ENCODE peak calls at places on chromosomes 3 and 15, in five cellular contexts. Q is naive B cell; D is stimulated activated CD4-positive, alpha-beta T cell treated with anti-CD3 and anti-CD28 coated beads, Interleukin-2, amount 100 ng/mL, for 24 hours; S is stomach; E is activated CD8-positive, alpha-beta memory T cell treated with anti-CD3 and anti-CD28 coated beads for 48 hours. N is an unnamed sample.

GRCh38 chr15:91710072-91710471 is 143.4 kb upstream of the SLCO3A1 start:
- DNase-seq in Q (no peak), S (no peak), D (no peak), E (no peak), N (no peak)

GRCh38 chr15:98649621-98649995 is 1.3 kb downstream of the IGF1R start:
- DNase-seq in D (peak), E (no peak), Q (peak), S (peak), N (no peak)

GRCh38 chr3:178419078-178419477 is 117.2 kb upstream of the KCNMB2 start:
- DNase-seq in D (no peak), Q (no peak), E (no peak), S (no peak), N (no peak)

GRCh38 chr3:197306374-197307086 is 8.1 kb upstream of the DLG1 start:
- DNase-seq in Q (no peak), S (no peak), E (no peak), D (no peak), N (no peak)

GRCh38 chr15:74863239-74864056 is 9.7 kb downstream of the SCAMP2 start:
- DNase-seq in D (no peak), Q (no peak), E (no peak), S (no peak), N (no peak)

GRCh38 chr3:58629629-58630028 is 36.9 kb downstream of the FAM3D start:
- DNase-seq in E (no peak), S (no peak), D (no peak), Q (no peak), N (no peak)

GRCh38 chr3:101039285-101039684 is 46.1 kb upstream of the ABI3BP start:
- DNase-seq in Q (no peak), D (no peak), S (no peak), E (no peak), N (no peak)

GRCh38 chr3:94529821-94530220 is 467.0 kb downstream of the NSUN3 start:
- DNase-seq in Q (no peak), E (no peak), S (no peak), D (no peak), N (no peak)

GRCh38 chr15:28918141-28918983 is 32.6 kb downstream of the APBA2 start:
- DNase-seq in E (no peak), Q (no peak), D (no peak), S (no peak), N (no peak)

GRCh38 chr3:100893108-100893507 is 100.1 kb downstream of the ABI3BP start:
- DNase-seq in S (no peak), E (no peak), D (no peak), Q (no peak), N (no peak)

GRCh38 chr3:135017494-135017893 is 222.4 kb downstream of the EPHB1 start:
- DNase-seq in E (no peak), D (no peak), S (no peak), Q (no peak), N (no peak)

GRCh38 chr15:97759363-97759762 is 201.1 kb upstream of the ARRDC4 start:
- DNase-seq in S (no peak), D (no peak), Q (no peak), E (no peak), N (no peak)